ENCODE peak calls at places on chromosomes 2 and 18, in six cellular contexts. V is body of pancreas, R is fibroblast of lung, H is stomach, M is GM12865, T is right lobe of liver. K is an unnamed sample.

GRCh38 chr2:240954436-240955305 is 43.7 kb upstream of the SNED1 start:
- DNase-seq in V (no peak), R (no peak), H (peak; percentile 13), M (no peak), T (no peak), K (no peak)

GRCh38 chr2:232420463-232421188 is 14.0 kb downstream of the ALPG start:
- DNase-seq in V (peak; percentile 44), R (no peak), H (peak; percentile 61), M (peak; percentile 41), T (no peak), K (no peak)

GRCh38 chr2:230677182-230677946 is 35.3 kb upstream of the CAB39 start:
- DNase-seq in V (no peak), R (peak; percentile 65), H (no peak), M (no peak), T (no peak), K (no peak)

GRCh38 chr18:28834889-28835288 is 658.0 kb upstream of the CDH2 start:
- DNase-seq in V (no peak), R (peak; percentile 23), H (no peak), M (no peak), T (no peak), K (no peak)

GRCh38 chr2:6692061-6692460 is 173.6 kb downstream of the CMPK2 start:
- DNase-seq in V (no peak), R (peak; percentile 10), H (no peak), M (no peak), T (no peak), K (no peak)

GRCh38 chr2:161954103-161954502 is 119.9 kb downstream of the DPP4 start:
- DNase-seq in V (no peak), R (no peak), H (no peak), M (no peak), T (no peak), K (no peak)

GRCh38 chr18:11516988-11517630 is 92.3 kb upstream of the SLC35G4 start:
- DNase-seq in V (no peak), R (peak; percentile 32), H (no peak), M (no peak), T (no peak), K (no peak)

GRCh38 chr2:43518182-43518581 is 77.7 kb downstream of the THADA start:
- DNase-seq in V (no peak), R (peak; percentile 77), H (no peak), M (no peak), T (no peak), K (no peak)

GRCh38 chr2:239109041-239109915 is 261.4 kb downstream of the TWIST2 start:
- DNase-seq in V (no peak), R (no peak), H (peak; percentile 85), M (no peak), T (peak; percentile 88), K (no peak)

DNA sequence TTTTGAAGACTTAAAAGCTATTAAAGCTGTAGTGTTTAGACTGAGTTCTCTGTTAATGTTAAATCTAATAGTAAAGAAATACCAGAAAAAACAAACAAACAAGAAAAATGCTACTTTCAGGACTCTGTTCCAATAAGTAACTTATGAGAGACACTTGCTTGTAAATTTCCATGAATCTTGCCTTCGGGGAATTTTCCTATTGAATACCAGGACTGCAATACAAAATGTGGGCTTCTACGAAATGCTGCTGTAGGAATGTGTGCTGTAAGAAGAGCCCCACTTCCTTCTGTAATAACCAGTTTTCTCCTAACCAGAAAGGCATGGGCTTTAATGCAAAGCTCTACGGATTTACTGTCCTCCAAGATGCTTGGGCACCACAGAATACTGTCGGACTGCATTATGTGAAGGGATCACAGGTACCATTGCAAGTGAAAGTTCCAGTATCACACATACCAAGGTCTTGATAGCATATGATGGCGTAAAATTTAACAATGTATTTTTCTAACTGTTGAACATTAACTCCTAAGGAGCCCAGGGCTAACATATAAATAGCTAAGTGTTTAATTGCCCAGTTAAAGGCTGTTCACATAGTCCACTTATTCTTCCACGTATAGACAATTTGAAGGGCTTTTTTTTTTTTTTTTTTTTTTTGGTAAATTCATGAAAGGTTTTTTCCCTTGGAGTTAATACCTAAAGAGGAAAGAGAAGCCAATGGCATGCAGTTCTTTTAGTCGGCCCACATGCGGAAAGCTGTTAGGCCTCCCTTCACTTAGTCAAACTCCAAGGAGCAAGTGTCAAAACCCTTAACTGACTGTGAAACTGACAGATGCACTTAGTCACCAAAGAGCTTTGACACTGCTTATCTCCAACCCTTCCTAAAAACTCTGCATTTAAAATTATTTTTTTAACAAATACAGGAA is 564.0 kb upstream of the POU3F3 start:
- DNase-seq in V (no peak), R (no peak), H (no peak), M (no peak), T (no peak), K (no peak)
- H3K4me3 ChIP-seq in V (no peak overlapping the region), R (no peak overlapping the region), H (no peak overlapping the region), M (no peak overlapping the region), T (no peak overlapping the region), K (peak overlapping the region; percentile 31)

GRCh38 chr18:23452347-23452727 is 750 bp upstream of the RIOK3 start:
- DNase-seq in V (no peak), R (no peak), H (no peak), M (peak; percentile 7), T (no peak), K (no peak)
- H3K4me3 ChIP-seq in V (no peak overlapping the region), R (peak overlapping the region; percentile 96), H (peak overlapping the region; percentile 69), M (peak overlapping the region; percentile 95), T (no peak overlapping the region), K (peak overlapping the region; percentile 98)

GRCh38 chr2:144449028-144449406 is 70.9 kb downstream of the ZEB2 start:
- DNase-seq in V (no peak), R (no peak), H (no peak), M (peak; percentile 41), T (no peak), K (peak; percentile 64)
- H3K4me3 ChIP-seq in V (no peak overlapping the region), R (no peak overlapping the region), H (no peak overlapping the region), M (peak overlapping the region; percentile 39), T (no peak overlapping the region), K (peak overlapping the region; percentile 40)

DNA sequence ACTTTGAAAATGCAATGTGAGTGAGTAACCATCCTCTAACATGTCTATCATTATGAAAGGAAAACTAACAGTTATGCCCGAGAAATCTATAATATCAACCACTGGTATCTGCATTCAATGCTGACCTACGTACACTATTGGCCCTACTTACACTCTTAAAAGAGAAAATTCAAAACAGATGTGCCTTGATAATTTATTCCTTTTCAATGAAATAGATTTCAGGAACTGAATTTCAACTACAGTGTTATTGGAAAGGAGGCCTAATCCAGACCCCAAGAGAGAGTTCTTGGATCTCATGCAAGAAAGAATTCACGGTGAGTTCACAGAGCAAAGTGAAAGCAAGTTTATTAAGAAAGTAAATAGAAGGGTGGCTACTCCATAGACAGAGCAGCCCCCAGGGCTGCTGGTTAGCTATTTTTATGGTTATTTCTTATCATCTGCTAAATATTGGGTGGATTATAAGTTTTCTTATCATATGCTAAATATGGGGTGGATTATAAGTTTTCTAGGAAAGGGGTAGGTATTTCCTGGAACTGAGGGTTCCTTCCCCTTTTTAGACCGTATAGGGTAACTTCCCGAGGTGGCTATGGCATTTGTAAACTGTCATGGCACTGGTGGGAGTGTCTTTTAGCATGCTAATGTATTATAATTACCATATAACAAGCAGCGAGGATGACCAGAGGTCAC is 288.4 kb upstream of the SLC39A10 start:
- DNase-seq in V (no peak), R (no peak), H (no peak), M (no peak), T (no peak), K (no peak)
- H3K4me3 ChIP-seq in V (no peak overlapping the region), R (no peak overlapping the region), H (no peak overlapping the region), M (peak overlapping the region; percentile 25), T (no peak overlapping the region), K (no peak overlapping the region)

DNA sequence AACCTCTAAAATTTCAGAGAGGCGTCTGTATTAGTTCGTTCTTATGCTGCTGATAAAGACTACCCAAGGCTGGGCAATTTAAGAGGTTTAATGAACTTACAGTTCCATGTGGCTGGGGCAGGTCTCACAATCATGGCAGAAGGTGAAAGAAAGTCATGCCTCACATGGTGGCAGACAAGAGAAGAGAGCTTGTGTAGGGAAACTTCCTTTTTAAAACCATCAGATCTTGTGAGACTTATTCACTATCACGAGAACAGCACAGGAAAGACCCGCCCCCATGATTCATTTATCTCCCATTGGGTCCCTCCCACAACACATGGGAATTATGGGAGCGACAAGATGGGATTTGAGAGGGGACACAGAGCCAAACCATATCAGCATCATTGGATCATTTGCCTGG is 183.2 kb upstream of the SIX2 start:
- DNase-seq in V (no peak), R (no peak), H (no peak), M (no peak), T (no peak), K (no peak)
- H3K4me3 ChIP-seq in V (no peak overlapping the region), R (no peak overlapping the region), H (no peak overlapping the region), M (no peak overlapping the region), T (no peak overlapping the region), K (no peak overlapping the region)

DNA sequence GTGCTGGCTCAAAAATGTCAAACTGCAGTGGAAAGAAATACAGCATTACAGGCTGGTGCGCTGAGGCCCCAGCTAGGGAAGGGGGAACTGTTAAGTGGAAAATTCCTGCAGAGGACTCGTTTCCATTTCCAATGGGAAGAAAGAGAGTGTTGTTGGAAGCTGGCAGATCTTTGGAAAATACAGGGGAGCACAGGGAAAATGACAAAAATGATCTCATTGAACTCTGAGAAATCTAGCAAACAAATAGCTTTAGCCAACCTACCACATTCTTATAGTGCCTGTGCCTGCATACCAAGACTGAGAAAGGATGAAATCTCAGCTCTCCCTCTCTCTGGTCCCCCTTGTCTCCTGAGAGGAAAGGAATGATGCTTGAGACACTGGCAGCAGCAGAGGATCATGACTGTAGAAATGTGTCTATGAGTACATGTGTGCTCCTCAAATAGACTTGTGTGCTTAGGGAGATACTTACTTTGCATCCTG is 632.5 kb downstream of the NYAP2 start:
- DNase-seq in V (no peak), R (peak; percentile 9), H (no peak), M (no peak), T (no peak), K (no peak)
- H3K4me3 ChIP-seq in V (no peak overlapping the region), R (peak overlapping the region; percentile 75), H (no peak overlapping the region), M (no peak overlapping the region), T (no peak overlapping the region), K (peak overlapping the region; percentile 76)

K was measured in kidney.